ENCODE peak calls at places on chromosomes 13 and 19, in ten cellular contexts. J is upper lobe of right lung; X is cardiac muscle cell; S is AG04449; M is astrocyte; U is foreskin fibroblast; F is gastrocnemius medialis; L is HL-60; N is GM12864; C is CD4-positive, alpha-beta T cell. E is an unnamed sample.

GRCh38 chr19:51735759-51736449 is 12.1 kb upstream of the HAS1 start:
- DNase-seq in J (peak), X (peak), S (no peak), M (peak), U (no peak), F (peak), L (peak), N (no peak), C (no peak), E (no peak)

GRCh38 chr13:74115138-74115537 is 19.1 kb downstream of the KLF12 start:
- DNase-seq in J (no peak), X (peak), S (peak), M (peak), U (peak), F (no peak), L (no peak), N (no peak), C (no peak), E (no peak)

GRCh38 chr13:112828082-112828699 is 138.4 kb downstream of the ATP11A start:
- DNase-seq in J (no peak), X (no peak), S (no peak), M (no peak), U (no peak), F (no peak), L (no peak), N (peak), C (no peak), E (no peak)

GRCh38 chr13:33723772-33724435 is 94.0 kb upstream of the RFC3 start:
- DNase-seq in J (peak), X (peak), S (no peak), M (peak), U (peak), F (peak), L (peak), N (peak), C (peak), E (peak)

GRCh38 chr19:33686246-33686645 is 64.5 kb downstream of the CHST8 start:
- DNase-seq in J (peak), X (no peak), S (no peak), M (no peak), U (no peak), F (no peak), L (no peak), N (no peak), C (no peak), E (no peak)

GRCh38 chr19:1826557-1827521 is 14.8 kb upstream of the ATP8B3 start:
- DNase-seq in J (no peak), X (peak), S (no peak), M (no peak), U (no peak), F (no peak), L (no peak), N (no peak), C (no peak), E (no peak)

GRCh38 chr13:50762969-50763568 is 80.4 kb downstream of the DLEU7 start:
- DNase-seq in J (no peak), X (no peak), S (no peak), M (no peak), U (no peak), F (no peak), L (no peak), N (no peak), C (no peak), E (no peak)

GRCh38 chr19:4456566-4456842 is 1.1 kb downstream of the UBXN6 start:
- DNase-seq in J (no peak), X (peak), S (no peak), M (peak), U (peak), F (no peak), L (no peak), N (no peak), C (no peak), E (no peak)

GRCh38 chr13:31827707-31828106 is 88.4 kb downstream of the RXFP2 start:
- DNase-seq in J (no peak), X (no peak), S (no peak), M (no peak), U (no peak), F (no peak), L (no peak), N (no peak), C (no peak), E (no peak)

GRCh38 chr19:11179716-11180297 is 17.5 kb downstream of the KANK2 start:
- DNase-seq in J (no peak), X (no peak), S (no peak), M (no peak), U (no peak), F (no peak), L (no peak), N (no peak), C (no peak), E (peak)

GRCh38 chr13:31236211-31236786 is 36.5 kb downstream of the B3GLCT start:
- DNase-seq in J (no peak), X (peak), S (peak), M (peak), U (peak), F (no peak), L (peak), N (no peak), C (no peak), E (no peak)

GRCh38 chr19:47534628-47535027 is 19.8 kb upstream of the NAPA start:
- DNase-seq in J (no peak), X (no peak), S (no peak), M (no peak), U (no peak), F (no peak), L (no peak), N (no peak), C (no peak), E (no peak)

GRCh38 chr13:42538996-42539395 is 35.0 kb upstream of the TNFSF11 start:
- DNase-seq in J (no peak), X (no peak), S (no peak), M (no peak), U (no peak), F (no peak), L (no peak), N (no peak), C (no peak), E (no peak)

GRCh38 chr19:5074418-5074817 is 105.5 kb downstream of the KDM4B start:
- DNase-seq in J (no peak), X (no peak), S (no peak), M (no peak), U (no peak), F (no peak), L (peak), N (no peak), C (no peak), E (no peak)

GRCh38 chr19:41083516-41083915 is 4.7 kb upstream of the CYP2A13 start:
- DNase-seq in J (no peak), X (no peak), S (no peak), M (no peak), U (no peak), F (no peak), L (no peak), N (no peak), C (no peak), E (no peak)

GRCh38 chr13:104011505-104012270 is 945.5 kb upstream of the SLC10A2 start:
- DNase-seq in J (no peak), X (peak), S (no peak), M (peak), U (peak), F (peak), L (no peak), N (no peak), C (no peak), E (no peak)

GRCh38 chr13:95573226-95573625 is 20.7 kb downstream of the CLDN10 start:
- DNase-seq in J (no peak), X (peak), S (no peak), M (no peak), U (peak), F (no peak), L (no peak), N (no peak), C (no peak), E (no peak)

GRCh38 chr19:3338541-3339181 is 27.7 kb upstream of the NFIC start:
- DNase-seq in J (peak), X (no peak), S (no peak), M (no peak), U (no peak), F (no peak), L (peak), N (no peak), C (peak), E (no peak)

GRCh38 chr19:7415857-7416371 is 67.2 kb downstream of the ARHGEF18 start:
- DNase-seq in J (no peak), X (no peak), S (no peak), M (no peak), U (no peak), F (no peak), L (no peak), N (no peak), C (no peak), E (no peak)

GRCh38 chr19:50512112-50512998 is 1.4 kb downstream of the ASPDH start:
- DNase-seq in J (no peak), X (no peak), S (no peak), M (no peak), U (no peak), F (no peak), L (no peak), N (no peak), C (no peak), E (no peak)

GRCh38 chr19:45115809-45116615 is 23.0 kb downstream of the PPP1R37 start:
- DNase-seq in J (no peak), X (no peak), S (no peak), M (no peak), U (no peak), F (peak), L (peak), N (no peak), C (no peak), E (no peak)

GRCh38 chr19:45110811-45111210 is 17.8 kb downstream of the PPP1R37 start:
- DNase-seq in J (no peak), X (no peak), S (no peak), M (no peak), U (no peak), F (no peak), L (no peak), N (no peak), C (no peak), E (no peak)

GRCh38 chr19:45114116-45114515 is 21.1 kb downstream of the PPP1R37 start:
- DNase-seq in J (no peak), X (no peak), S (no peak), M (no peak), U (no peak), F (no peak), L (peak), N (no peak), C (no peak), E (no peak)

GRCh38 chr19:45113628-45114027 is 20.6 kb downstream of the PPP1R37 start:
- DNase-seq in J (no peak), X (no peak), S (no peak), M (no peak), U (no peak), F (no peak), L (no peak), N (no peak), C (no peak), E (no peak)

GRCh38 chr19:45112111-45112827 is 19.3 kb downstream of the PPP1R37 start:
- DNase-seq in J (no peak), X (no peak), S (no peak), M (no peak), U (no peak), F (no peak), L (no peak), N (no peak), C (no peak), E (no peak)
- TF ChIP-seq CTCF in J (no peak), X (no peak), S (no peak), M (no peak), U (no peak), F (no peak), L (no peak), N (peak), C (no peak), E (peak)

DNA sequence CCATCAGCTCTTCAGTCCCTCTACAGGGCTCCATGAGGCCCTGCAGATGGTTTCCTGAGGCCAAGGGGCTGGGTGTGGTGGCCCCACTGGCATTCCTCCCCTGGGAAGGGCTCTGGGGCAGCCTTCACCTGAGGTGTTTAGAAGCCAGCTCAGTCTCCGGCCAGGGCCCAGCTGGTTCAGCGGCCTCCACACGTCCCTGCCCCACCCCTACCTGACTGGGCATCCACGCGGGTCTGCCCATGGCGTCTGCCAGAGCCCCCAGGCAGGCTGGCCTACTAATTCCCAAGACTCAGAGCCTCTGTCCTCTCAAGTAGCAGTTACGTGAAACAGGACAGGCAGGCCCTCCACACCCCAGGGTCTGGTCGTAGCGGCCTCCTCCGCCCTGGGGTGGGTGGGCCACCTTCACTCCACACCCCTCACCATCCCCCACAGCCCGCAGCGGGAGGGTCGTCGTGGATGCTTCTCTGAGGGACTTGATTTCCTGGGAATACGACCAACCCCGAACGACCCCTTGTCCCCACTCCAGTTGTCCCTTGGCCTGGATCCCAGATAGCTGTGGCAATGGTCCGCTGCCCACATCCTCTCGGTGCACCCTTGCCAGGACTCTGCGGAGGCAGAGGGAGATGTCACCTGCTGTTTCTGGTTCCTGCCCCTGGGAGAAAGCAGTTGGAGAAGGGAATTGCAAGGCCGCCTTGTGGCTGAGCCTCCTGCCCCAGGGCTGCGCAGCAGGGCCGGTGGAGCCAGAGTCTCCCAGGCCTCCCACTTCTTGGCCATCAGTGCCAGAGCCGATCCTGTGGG is 24.3 kb downstream of the CAPN12 start:
- DNase-seq in J (no peak), X (no peak), S (no peak), M (peak), U (no peak), F (no peak), L (no peak), N (no peak), C (no peak), E (no peak)
- TF ChIP-seq CTCF in J (no peak), X (no peak), S (no peak), M (no peak), U (no peak), F (no peak), L (no peak), N (no peak), C (no peak), E (no peak)

GRCh38 chr13:54449922-54450321 is 1421.3 kb downstream of the OLFM4 start:
- DNase-seq in J (no peak), X (no peak), S (no peak), M (no peak), U (no peak), F (no peak), L (no peak), N (no peak), C (no peak), E (no peak)
- TF ChIP-seq CTCF in J (peak), X (no peak), S (no peak), M (no peak), U (no peak), F (no peak), L (no peak), N (no peak), C (no peak), E (no peak)

DNA sequence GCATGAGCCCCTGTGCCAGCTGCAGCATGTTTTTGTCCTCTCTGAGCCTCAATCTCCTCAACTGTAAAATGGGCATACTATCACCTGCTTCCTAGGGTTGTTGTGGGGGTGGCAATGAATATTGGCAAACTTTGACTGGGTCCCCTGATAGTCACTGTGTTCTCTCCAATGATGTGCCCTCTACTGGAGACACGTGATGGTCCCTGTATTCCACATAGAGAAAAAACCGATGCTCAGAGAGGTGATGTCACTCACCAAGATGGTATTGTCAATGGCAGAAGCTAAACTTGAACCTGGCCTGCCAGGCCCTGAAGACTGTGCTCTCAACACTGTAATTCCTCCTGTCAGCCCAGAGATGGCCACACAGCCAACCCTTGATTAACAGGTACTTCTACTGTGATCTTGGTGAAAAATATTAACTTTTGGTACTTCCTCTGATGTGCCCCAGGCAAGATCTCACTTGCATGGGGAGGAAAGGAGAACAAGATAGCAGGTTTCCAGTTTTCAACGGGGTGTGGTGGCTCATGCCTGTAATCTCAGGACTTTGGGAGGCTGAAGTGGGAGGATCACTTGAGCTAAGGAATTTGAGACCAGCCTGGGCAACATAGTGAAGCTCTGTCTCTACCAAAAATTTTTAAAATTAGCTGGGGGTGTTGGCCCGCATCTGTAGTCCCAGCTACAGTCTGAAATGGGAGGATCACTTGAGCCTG is 3.6 kb downstream of the CEACAM20 start:
- DNase-seq in J (no peak), X (no peak), S (no peak), M (no peak), U (no peak), F (no peak), L (no peak), N (no peak), C (no peak), E (no peak)
- TF ChIP-seq CTCF in J (no peak), X (no peak), S (no peak), M (no peak), U (no peak), F (no peak), L (no peak), N (no peak), C (no peak), E (no peak)

DNA sequence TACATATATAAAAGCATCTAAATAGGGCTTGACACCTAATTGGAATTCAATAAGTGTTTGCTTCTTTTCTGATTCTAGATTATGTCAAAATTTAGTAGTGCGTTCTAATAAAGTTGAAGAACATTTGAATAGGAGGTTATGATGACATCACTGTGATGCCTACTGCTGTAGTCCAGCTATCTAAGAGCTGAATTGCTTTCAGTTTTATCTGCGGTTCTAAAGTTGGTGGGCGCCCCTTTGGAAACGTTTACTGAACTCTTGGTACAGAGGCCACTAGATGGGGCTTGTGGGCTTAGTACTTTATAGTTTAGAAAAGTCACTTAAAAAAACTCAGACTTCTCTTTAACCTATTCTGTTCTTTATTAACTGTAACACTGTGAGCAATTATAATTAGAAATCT is 776.9 kb downstream of the GPC5 start:
- DNase-seq in J (no peak), X (peak), S (no peak), M (peak), U (peak), F (no peak), L (no peak), N (no peak), C (no peak), E (no peak)
- TF ChIP-seq CTCF in J (peak), X (peak), S (no peak), M (peak), U (peak), F (no peak), L (no peak), N (no peak), C (no peak), E (peak)